ENCODE peak calls at places on chromosomes 7 and 10, in seven cellular contexts. One of them, this sample, is unnamed.

GRCh38 chr10:5632430-5632829 is 34.0 kb downstream of the ASB13 start:
- DNase-seq in NCI-H1694 treated with DMSO at 0.1 percent for 48 hours: no peak
- DNase-seq in fibroblast of the conjunctiva: no peak
- DNase-seq in activated T-cell treated with anti-CD3 and anti-CD28 coated beads for 1 hour: no peak
- DNase-seq in effector CD4-positive, alpha-beta T cell: no peak
- DNase-seq in EL: no peak
- DNase-seq in Jurkat, Clone E6-1: no peak
- DNase-seq in this sample: no peak

GRCh38 chr10:48507494-48507893 is 97.4 kb downstream of the ARHGAP22 start:
- DNase-seq in NCI-H1694 treated with DMSO at 0.1 percent for 48 hours: no peak
- DNase-seq in fibroblast of the conjunctiva: no peak
- DNase-seq in activated T-cell treated with anti-CD3 and anti-CD28 coated beads for 1 hour: no peak
- DNase-seq in effector CD4-positive, alpha-beta T cell: no peak
- DNase-seq in EL: no peak
- DNase-seq in Jurkat, Clone E6-1: no peak
- DNase-seq in this sample: no peak

GRCh38 chr7:75756340-75757297 is 15.4 kb downstream of the CCL26 start:
- DNase-seq in NCI-H1694 treated with DMSO at 0.1 percent for 48 hours: no peak
- DNase-seq in fibroblast of the conjunctiva: no peak
- DNase-seq in activated T-cell treated with anti-CD3 and anti-CD28 coated beads for 1 hour: no peak
- DNase-seq in effector CD4-positive, alpha-beta T cell: no peak
- DNase-seq in EL: peak
- DNase-seq in Jurkat, Clone E6-1: no peak
- DNase-seq in this sample: no peak

GRCh38 chr7:116316838-116317612 is 106.7 kb downstream of the TES start:
- DNase-seq in NCI-H1694 treated with DMSO at 0.1 percent for 48 hours: no peak
- DNase-seq in fibroblast of the conjunctiva: peak
- DNase-seq in activated T-cell treated with anti-CD3 and anti-CD28 coated beads for 1 hour: no peak
- DNase-seq in effector CD4-positive, alpha-beta T cell: no peak
- DNase-seq in EL: peak
- DNase-seq in Jurkat, Clone E6-1: no peak
- DNase-seq in this sample: no peak

GRCh38 chr7:28041508-28042314 is 138.9 kb downstream of the JAZF1 start:
- DNase-seq in NCI-H1694 treated with DMSO at 0.1 percent for 48 hours: no peak
- DNase-seq in fibroblast of the conjunctiva: no peak
- DNase-seq in activated T-cell treated with anti-CD3 and anti-CD28 coated beads for 1 hour: no peak
- DNase-seq in effector CD4-positive, alpha-beta T cell: no peak
- DNase-seq in EL: peak
- DNase-seq in Jurkat, Clone E6-1: no peak
- DNase-seq in this sample: no peak

GRCh38 chr10:28367865-28368541 is 65.1 kb upstream of the MPP7 start:
- DNase-seq in NCI-H1694 treated with DMSO at 0.1 percent for 48 hours: no peak
- DNase-seq in fibroblast of the conjunctiva: no peak
- DNase-seq in activated T-cell treated with anti-CD3 and anti-CD28 coated beads for 1 hour: peak
- DNase-seq in effector CD4-positive, alpha-beta T cell: peak
- DNase-seq in EL: peak
- DNase-seq in Jurkat, Clone E6-1: peak
- DNase-seq in this sample: peak

GRCh38 chr10:57992321-57993077 is 275.2 kb downstream of the IPMK start:
- DNase-seq in NCI-H1694 treated with DMSO at 0.1 percent for 48 hours: no peak
- DNase-seq in fibroblast of the conjunctiva: no peak
- DNase-seq in activated T-cell treated with anti-CD3 and anti-CD28 coated beads for 1 hour: no peak
- DNase-seq in effector CD4-positive, alpha-beta T cell: no peak
- DNase-seq in EL: peak
- DNase-seq in Jurkat, Clone E6-1: no peak
- DNase-seq in this sample: no peak

GRCh38 chr10:34723746-34724145 is 91.3 kb downstream of the PARD3 start:
- DNase-seq in NCI-H1694 treated with DMSO at 0.1 percent for 48 hours: peak
- DNase-seq in fibroblast of the conjunctiva: peak
- DNase-seq in activated T-cell treated with anti-CD3 and anti-CD28 coated beads for 1 hour: no peak
- DNase-seq in effector CD4-positive, alpha-beta T cell: no peak
- DNase-seq in EL: peak
- DNase-seq in Jurkat, Clone E6-1: peak
- DNase-seq in this sample: no peak

GRCh38 chr7:20447021-20447420 is 116.3 kb downstream of the ITGB8 start:
- DNase-seq in NCI-H1694 treated with DMSO at 0.1 percent for 48 hours: no peak
- DNase-seq in fibroblast of the conjunctiva: no peak
- DNase-seq in activated T-cell treated with anti-CD3 and anti-CD28 coated beads for 1 hour: no peak
- DNase-seq in effector CD4-positive, alpha-beta T cell: no peak
- DNase-seq in EL: no peak
- DNase-seq in Jurkat, Clone E6-1: no peak
- DNase-seq in this sample: no peak

GRCh38 chr7:38975944-38976392 is 1.7 kb upstream of the POU6F2 start:
- DNase-seq in NCI-H1694 treated with DMSO at 0.1 percent for 48 hours: no peak
- DNase-seq in fibroblast of the conjunctiva: no peak
- DNase-seq in activated T-cell treated with anti-CD3 and anti-CD28 coated beads for 1 hour: no peak
- DNase-seq in effector CD4-positive, alpha-beta T cell: no peak
- DNase-seq in EL: no peak
- DNase-seq in Jurkat, Clone E6-1: no peak
- DNase-seq in this sample: no peak

GRCh38 chr7:471866-472639 is 47.6 kb downstream of the PDGFA start:
- DNase-seq in NCI-H1694 treated with DMSO at 0.1 percent for 48 hours: no peak
- DNase-seq in fibroblast of the conjunctiva: no peak
- DNase-seq in activated T-cell treated with anti-CD3 and anti-CD28 coated beads for 1 hour: no peak
- DNase-seq in effector CD4-positive, alpha-beta T cell: no peak
- DNase-seq in EL: peak
- DNase-seq in Jurkat, Clone E6-1: no peak
- DNase-seq in this sample: no peak

GRCh38 chr7:105269397-105269796 is 119.3 kb downstream of the SRPK2 start:
- DNase-seq in NCI-H1694 treated with DMSO at 0.1 percent for 48 hours: no peak
- DNase-seq in fibroblast of the conjunctiva: no peak
- DNase-seq in activated T-cell treated with anti-CD3 and anti-CD28 coated beads for 1 hour: no peak
- DNase-seq in effector CD4-positive, alpha-beta T cell: no peak
- DNase-seq in EL: no peak
- DNase-seq in Jurkat, Clone E6-1: no peak
- DNase-seq in this sample: no peak

GRCh38 chr10:69731184-69731583 is 70.5 kb upstream of the COL13A1 start:
- DNase-seq in NCI-H1694 treated with DMSO at 0.1 percent for 48 hours: no peak
- DNase-seq in fibroblast of the conjunctiva: no peak
- DNase-seq in activated T-cell treated with anti-CD3 and anti-CD28 coated beads for 1 hour: no peak
- DNase-seq in effector CD4-positive, alpha-beta T cell: no peak
- DNase-seq in EL: peak
- DNase-seq in Jurkat, Clone E6-1: no peak
- DNase-seq in this sample: no peak

GRCh38 chr10:34727595-34728033 is 87.5 kb downstream of the PARD3 start:
- DNase-seq in NCI-H1694 treated with DMSO at 0.1 percent for 48 hours: no peak
- DNase-seq in fibroblast of the conjunctiva: no peak
- DNase-seq in activated T-cell treated with anti-CD3 and anti-CD28 coated beads for 1 hour: no peak
- DNase-seq in effector CD4-positive, alpha-beta T cell: no peak
- DNase-seq in EL: no peak
- DNase-seq in Jurkat, Clone E6-1: no peak
- DNase-seq in this sample: no peak

GRCh38 chr10:96978621-96979154 is 146.6 kb downstream of the LCOR start:
- DNase-seq in NCI-H1694 treated with DMSO at 0.1 percent for 48 hours: no peak
- DNase-seq in fibroblast of the conjunctiva: no peak
- DNase-seq in activated T-cell treated with anti-CD3 and anti-CD28 coated beads for 1 hour: no peak
- DNase-seq in effector CD4-positive, alpha-beta T cell: no peak
- DNase-seq in EL: no peak
- DNase-seq in Jurkat, Clone E6-1: no peak
- DNase-seq in this sample: no peak